ENCODE peak calls at places on chromosomes 12 and 14, in six cellular contexts. N is naive thymus-derived CD4-positive, alpha-beta T cell; B is OCI-LY7; Q is heart left ventricle; U is right lobe of liver; H is aorta. I is an unnamed sample.

GRCh38 chr12:6368906-6369525 is 6.3 kb downstream of the SCNN1A start:
- DNase-seq in Q (no peak), N (no peak), U (no peak), B (no peak), H (peak), I (no peak)

GRCh38 chr12:49741882-49742620 is 694 bp downstream of the TMBIM6 start:
- DNase-seq in U (peak), Q (peak), N (peak), B (peak), H (peak), I (peak)

GRCh38 chr14:99001241-99001640 is 270.8 kb downstream of the BCL11B start:
- DNase-seq in B (no peak), H (no peak), U (no peak), N (no peak), Q (no peak), I (no peak)

GRCh38 chr14:21768116-21768874 is 94.7 kb upstream of the OR4E1 start:
- DNase-seq in U (no peak), Q (no peak), N (peak), B (peak), H (no peak), I (peak)

GRCh38 chr12:78330131-78330530 is 499.4 kb downstream of the NAV3 start:
- DNase-seq in N (no peak), B (no peak), U (no peak), Q (no peak), H (no peak), I (no peak)

GRCh38 chr12:83250866-83251265 is 564.2 kb downstream of the TMTC2 start:
- DNase-seq in U (no peak), Q (no peak), N (no peak), B (no peak), H (no peak), I (no peak)

GRCh38 chr14:22657861-22658260 is 13.7 kb upstream of the OR6J1 start:
- DNase-seq in U (no peak), N (no peak), H (no peak), B (peak), Q (no peak), I (peak)

GRCh38 chr14:96799489-96800056 is 2.4 kb downstream of the VRK1 start:
- DNase-seq in N (no peak), Q (no peak), H (no peak), U (no peak), B (no peak), I (no peak)

GRCh38 chr14:22472935-22473854 is 115.8 kb downstream of the DAD1 start:
- DNase-seq in H (no peak), Q (no peak), U (no peak), N (no peak), B (peak), I (peak)

GRCh38 chr14:90758959-90759358 is 57.3 kb downstream of the TTC7B start:
- DNase-seq in H (peak), B (peak), N (no peak), U (peak), Q (peak), I (no peak)

GRCh38 chr12:107490000-107490399 is 195.6 kb upstream of the PWP1 start:
- DNase-seq in H (no peak), U (no peak), B (peak), N (no peak), Q (no peak), I (no peak)

GRCh38 chr14:56172571-56172971 is 54.4 kb downstream of the PELI2 start:
- DNase-seq in Q (no peak), H (no peak), U (no peak), B (no peak), N (no peak), I (peak)

GRCh38 chr12:50185975-50186663 is 18.9 kb upstream of the CERS5 start:
- DNase-seq in Q (no peak), N (no peak), U (no peak), H (no peak), B (no peak), I (peak)

GRCh38 chr12:121318121-121318520 is 21.6 kb upstream of the CAMKK2 start:
- DNase-seq in N (no peak), U (no peak), Q (no peak), H (no peak), B (no peak), I (no peak)

GRCh38 chr14:93104961-93105360 is 10.8 kb downstream of the ITPK1 start:
- DNase-seq in Q (no peak), N (no peak), H (no peak), U (no peak), B (no peak), I (no peak)

GRCh38 chr12:32698285-32698684 is 19.2 kb downstream of the DNM1L start:
- DNase-seq in B (peak), Q (no peak), U (no peak), N (no peak), H (no peak), I (no peak)

GRCh38 chr12:19158909-19159308 is 29.4 kb downstream of the PLEKHA5 start:
- DNase-seq in Q (no peak), N (no peak), U (no peak), H (no peak), B (no peak), I (no peak)

GRCh38 chr12:75838309-75838708 is 193.3 kb downstream of the PHLDA1 start:
- DNase-seq in U (no peak), H (no peak), Q (no peak), N (no peak), B (no peak), I (no peak)
- H3K27ac ChIP-seq in U (no peak), H (no peak), Q (no peak), N (no peak), B (no peak), I (no peak)

GRCh38 chr12:1918081-1918874 is at the start of gene CACNA2D4:
- DNase-seq in N (no peak), Q (no peak), H (peak), U (no peak), B (no peak), I (no peak)
- H3K27ac ChIP-seq in N (no peak), Q (no peak), H (no peak), U (no peak), B (no peak), I (no peak)

DNA sequence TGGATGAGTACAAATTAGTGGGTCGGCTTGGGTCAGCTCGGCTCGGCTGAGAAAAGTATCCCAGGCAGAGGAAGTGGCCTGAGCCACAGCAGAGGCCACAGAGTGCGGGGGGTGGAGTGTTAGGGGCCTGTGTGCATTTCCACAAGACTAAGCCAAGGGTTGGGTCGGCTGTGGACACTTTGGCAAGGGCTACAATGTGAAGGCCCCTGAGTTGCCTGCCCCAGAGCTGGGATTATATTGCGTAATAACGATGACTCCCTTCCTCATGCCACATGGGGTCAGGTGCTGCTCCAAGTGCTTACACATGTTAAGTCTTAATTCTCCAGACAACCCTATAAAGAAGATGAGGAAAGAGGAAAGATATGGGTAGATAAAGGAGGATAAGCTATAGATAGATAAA is 11.4 kb downstream of the EVL start:
- DNase-seq in N (no peak), H (no peak), U (peak), Q (no peak), B (no peak), I (peak)
- H3K27ac ChIP-seq in N (peak), H (no peak), U (no peak), Q (no peak), B (no peak), I (no peak)

DNA sequence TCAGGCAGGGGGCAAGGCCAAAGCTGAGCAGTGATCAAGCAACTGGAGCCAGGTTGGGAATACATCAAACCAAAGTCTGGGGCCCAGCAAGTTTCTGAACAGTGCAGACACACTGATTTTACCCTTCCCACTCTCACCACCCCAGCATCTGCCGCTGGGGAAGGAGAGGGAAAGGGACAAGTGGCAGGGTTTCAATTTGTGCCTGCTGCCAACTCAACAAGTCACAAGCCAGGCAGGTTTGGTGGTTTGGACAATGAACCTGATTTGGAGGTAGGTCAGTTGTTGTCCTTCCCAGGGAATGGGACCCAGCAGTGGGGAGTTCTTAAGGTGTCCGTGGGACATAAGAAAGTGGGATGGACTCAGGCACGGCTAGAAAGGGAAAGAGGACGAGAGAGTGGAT is 151.9 kb upstream of the NOS1 start:
- DNase-seq in B (no peak), U (peak), H (no peak), Q (no peak), N (no peak), I (no peak)
- H3K27ac ChIP-seq in B (no peak), U (peak), H (no peak), Q (no peak), N (no peak), I (no peak)